ENCODE peak calls at places on chromosomes 5 and 9, in nine cellular contexts. One of them, this sample, is unnamed.

GRCh38 chr9:120477534-120478001 is 102.4 kb downstream of the CDK5RAP2 start:
- DNase-seq in T-helper 2 cell: no peak
- DNase-seq in tibial nerve: peak; percentile 33
- DNase-seq in stimulated activated CD8-positive, alpha-beta memory T cell treated with anti-CD3 and anti-CD28 coated beads, Interleukin-15, amount 100 ng/mL, for 4 hours: no peak
- DNase-seq in mucosa of gallbladder: peak; percentile 33
- DNase-seq in Kasumi-1: peak; percentile 52
- DNase-seq in HCT116: peak; percentile 8
- DNase-seq in NCI-H748 treated with DMSO at 0.1 percent for 48 hours: peak; percentile 41
- DNase-seq in stimulated activated CD4-positive, alpha-beta T cell treated with anti-CD3 and anti-CD28 coated beads, Interleukin-2, amount 100 ng/mL, for 24 hours: peak; percentile 40
- DNase-seq in this sample: peak; percentile 46

GRCh38 chr5:52015760-52016159 is 632.5 kb downstream of the ISL1 start:
- DNase-seq in tibial nerve: no peak
- DNase-seq in stimulated activated CD8-positive, alpha-beta memory T cell treated with anti-CD3 and anti-CD28 coated beads, Interleukin-15, amount 100 ng/mL, for 4 hours: no peak
- DNase-seq in stimulated activated CD4-positive, alpha-beta T cell treated with anti-CD3 and anti-CD28 coated beads, Interleukin-2, amount 100 ng/mL, for 24 hours: no peak
- DNase-seq in NCI-H748 treated with DMSO at 0.1 percent for 48 hours: no peak
- DNase-seq in HCT116: no peak
- DNase-seq in T-helper 2 cell: no peak
- DNase-seq in Kasumi-1: no peak
- DNase-seq in mucosa of gallbladder: no peak
- DNase-seq in this sample: no peak

GRCh38 chr9:79928661-79929060 is 356.9 kb downstream of the TLE4 start:
- DNase-seq in NCI-H748 treated with DMSO at 0.1 percent for 48 hours: no peak
- DNase-seq in stimulated activated CD8-positive, alpha-beta memory T cell treated with anti-CD3 and anti-CD28 coated beads, Interleukin-15, amount 100 ng/mL, for 4 hours: no peak
- DNase-seq in Kasumi-1: no peak
- DNase-seq in T-helper 2 cell: no peak
- DNase-seq in stimulated activated CD4-positive, alpha-beta T cell treated with anti-CD3 and anti-CD28 coated beads, Interleukin-2, amount 100 ng/mL, for 24 hours: no peak
- DNase-seq in mucosa of gallbladder: no peak
- DNase-seq in tibial nerve: no peak
- DNase-seq in HCT116: no peak
- DNase-seq in this sample: no peak

GRCh38 chr5:4647056-4647455 is 493.1 kb upstream of the ADAMTS16 start:
- DNase-seq in stimulated activated CD8-positive, alpha-beta memory T cell treated with anti-CD3 and anti-CD28 coated beads, Interleukin-15, amount 100 ng/mL, for 4 hours: no peak
- DNase-seq in T-helper 2 cell: no peak
- DNase-seq in mucosa of gallbladder: no peak
- DNase-seq in stimulated activated CD4-positive, alpha-beta T cell treated with anti-CD3 and anti-CD28 coated beads, Interleukin-2, amount 100 ng/mL, for 24 hours: no peak
- DNase-seq in Kasumi-1: no peak
- DNase-seq in tibial nerve: no peak
- DNase-seq in HCT116: no peak
- DNase-seq in NCI-H748 treated with DMSO at 0.1 percent for 48 hours: no peak
- DNase-seq in this sample: no peak

GRCh38 chr5:68872088-68872842 is 221.5 kb upstream of the SLC30A5 start:
- DNase-seq in T-helper 2 cell: no peak
- DNase-seq in tibial nerve: no peak
- DNase-seq in HCT116: no peak
- DNase-seq in stimulated activated CD4-positive, alpha-beta T cell treated with anti-CD3 and anti-CD28 coated beads, Interleukin-2, amount 100 ng/mL, for 24 hours: no peak
- DNase-seq in Kasumi-1: no peak
- DNase-seq in NCI-H748 treated with DMSO at 0.1 percent for 48 hours: no peak
- DNase-seq in mucosa of gallbladder: no peak
- DNase-seq in stimulated activated CD8-positive, alpha-beta memory T cell treated with anti-CD3 and anti-CD28 coated beads, Interleukin-15, amount 100 ng/mL, for 4 hours: no peak
- DNase-seq in this sample: no peak

GRCh38 chr5:16931334-16932110 is 4.6 kb downstream of the MYO10 start:
- DNase-seq in Kasumi-1: no peak
- DNase-seq in tibial nerve: no peak
- DNase-seq in HCT116: no peak
- DNase-seq in NCI-H748 treated with DMSO at 0.1 percent for 48 hours: peak; percentile 77
- DNase-seq in stimulated activated CD4-positive, alpha-beta T cell treated with anti-CD3 and anti-CD28 coated beads, Interleukin-2, amount 100 ng/mL, for 24 hours: no peak
- DNase-seq in stimulated activated CD8-positive, alpha-beta memory T cell treated with anti-CD3 and anti-CD28 coated beads, Interleukin-15, amount 100 ng/mL, for 4 hours: no peak
- DNase-seq in mucosa of gallbladder: peak; percentile 71
- DNase-seq in T-helper 2 cell: no peak
- DNase-seq in this sample: no peak

GRCh38 chr5:174736351-174736721 is 12.0 kb downstream of the MSX2 start:
- DNase-seq in mucosa of gallbladder: no peak
- DNase-seq in stimulated activated CD8-positive, alpha-beta memory T cell treated with anti-CD3 and anti-CD28 coated beads, Interleukin-15, amount 100 ng/mL, for 4 hours: no peak
- DNase-seq in T-helper 2 cell: no peak
- DNase-seq in NCI-H748 treated with DMSO at 0.1 percent for 48 hours: no peak
- DNase-seq in tibial nerve: no peak
- DNase-seq in stimulated activated CD4-positive, alpha-beta T cell treated with anti-CD3 and anti-CD28 coated beads, Interleukin-2, amount 100 ng/mL, for 24 hours: no peak
- DNase-seq in HCT116: no peak
- DNase-seq in Kasumi-1: no peak
- DNase-seq in this sample: no peak

GRCh38 chr9:91864372-91864771 is 85.7 kb downstream of the ROR2 start:
- DNase-seq in T-helper 2 cell: no peak
- DNase-seq in Kasumi-1: no peak
- DNase-seq in stimulated activated CD4-positive, alpha-beta T cell treated with anti-CD3 and anti-CD28 coated beads, Interleukin-2, amount 100 ng/mL, for 24 hours: no peak
- DNase-seq in tibial nerve: no peak
- DNase-seq in mucosa of gallbladder: no peak
- DNase-seq in HCT116: no peak
- DNase-seq in stimulated activated CD8-positive, alpha-beta memory T cell treated with anti-CD3 and anti-CD28 coated beads, Interleukin-15, amount 100 ng/mL, for 4 hours: no peak
- DNase-seq in NCI-H748 treated with DMSO at 0.1 percent for 48 hours: no peak
- DNase-seq in this sample: no peak

GRCh38 chr5:30871191-30871590 is 322.3 kb upstream of the CDH6 start:
- DNase-seq in HCT116: no peak
- DNase-seq in stimulated activated CD4-positive, alpha-beta T cell treated with anti-CD3 and anti-CD28 coated beads, Interleukin-2, amount 100 ng/mL, for 24 hours: no peak
- DNase-seq in Kasumi-1: no peak
- DNase-seq in stimulated activated CD8-positive, alpha-beta memory T cell treated with anti-CD3 and anti-CD28 coated beads, Interleukin-15, amount 100 ng/mL, for 4 hours: no peak
- DNase-seq in NCI-H748 treated with DMSO at 0.1 percent for 48 hours: no peak
- DNase-seq in T-helper 2 cell: no peak
- DNase-seq in mucosa of gallbladder: no peak
- DNase-seq in tibial nerve: no peak
- DNase-seq in this sample: no peak

GRCh38 chr5:1670342-1670741 is 129.3 kb downstream of the MRPL36 start:
- DNase-seq in stimulated activated CD4-positive, alpha-beta T cell treated with anti-CD3 and anti-CD28 coated beads, Interleukin-2, amount 100 ng/mL, for 24 hours: no peak
- DNase-seq in stimulated activated CD8-positive, alpha-beta memory T cell treated with anti-CD3 and anti-CD28 coated beads, Interleukin-15, amount 100 ng/mL, for 4 hours: no peak
- DNase-seq in NCI-H748 treated with DMSO at 0.1 percent for 48 hours: no peak
- DNase-seq in mucosa of gallbladder: no peak
- DNase-seq in tibial nerve: no peak
- DNase-seq in HCT116: no peak
- DNase-seq in T-helper 2 cell: no peak
- DNase-seq in Kasumi-1: no peak
- DNase-seq in this sample: no peak

GRCh38 chr9:20319641-20320337 is 302.5 kb downstream of the MLLT3 start:
- DNase-seq in NCI-H748 treated with DMSO at 0.1 percent for 48 hours: peak; percentile 28
- DNase-seq in stimulated activated CD8-positive, alpha-beta memory T cell treated with anti-CD3 and anti-CD28 coated beads, Interleukin-15, amount 100 ng/mL, for 4 hours: no peak
- DNase-seq in stimulated activated CD4-positive, alpha-beta T cell treated with anti-CD3 and anti-CD28 coated beads, Interleukin-2, amount 100 ng/mL, for 24 hours: peak; percentile 22
- DNase-seq in T-helper 2 cell: no peak
- DNase-seq in Kasumi-1: no peak
- DNase-seq in mucosa of gallbladder: no peak
- DNase-seq in tibial nerve: no peak
- DNase-seq in HCT116: peak; percentile 8
- DNase-seq in this sample: no peak

GRCh38 chr9:125443367-125443766 is 181.7 kb downstream of the GAPVD1 start:
- DNase-seq in tibial nerve: no peak
- DNase-seq in Kasumi-1: no peak
- DNase-seq in T-helper 2 cell: no peak
- DNase-seq in stimulated activated CD4-positive, alpha-beta T cell treated with anti-CD3 and anti-CD28 coated beads, Interleukin-2, amount 100 ng/mL, for 24 hours: no peak
- DNase-seq in NCI-H748 treated with DMSO at 0.1 percent for 48 hours: no peak
- DNase-seq in HCT116: no peak
- DNase-seq in mucosa of gallbladder: no peak
- DNase-seq in stimulated activated CD8-positive, alpha-beta memory T cell treated with anti-CD3 and anti-CD28 coated beads, Interleukin-15, amount 100 ng/mL, for 4 hours: no peak
- DNase-seq in this sample: no peak

GRCh38 chr5:98639258-98639657 is 134.2 kb upstream of the RGMB start:
- DNase-seq in NCI-H748 treated with DMSO at 0.1 percent for 48 hours: no peak
- DNase-seq in T-helper 2 cell: no peak
- DNase-seq in stimulated activated CD4-positive, alpha-beta T cell treated with anti-CD3 and anti-CD28 coated beads, Interleukin-2, amount 100 ng/mL, for 24 hours: no peak
- DNase-seq in stimulated activated CD8-positive, alpha-beta memory T cell treated with anti-CD3 and anti-CD28 coated beads, Interleukin-15, amount 100 ng/mL, for 4 hours: no peak
- DNase-seq in HCT116: no peak
- DNase-seq in mucosa of gallbladder: no peak
- DNase-seq in Kasumi-1: no peak
- DNase-seq in tibial nerve: no peak
- DNase-seq in this sample: no peak

GRCh38 chr5:67381240-67381875 is 184.8 kb upstream of the CD180 start:
- DNase-seq in HCT116: no peak
- DNase-seq in stimulated activated CD4-positive, alpha-beta T cell treated with anti-CD3 and anti-CD28 coated beads, Interleukin-2, amount 100 ng/mL, for 24 hours: no peak
- DNase-seq in tibial nerve: no peak
- DNase-seq in Kasumi-1: no peak
- DNase-seq in NCI-H748 treated with DMSO at 0.1 percent for 48 hours: no peak
- DNase-seq in T-helper 2 cell: no peak
- DNase-seq in stimulated activated CD8-positive, alpha-beta memory T cell treated with anti-CD3 and anti-CD28 coated beads, Interleukin-15, amount 100 ng/mL, for 4 hours: no peak
- DNase-seq in mucosa of gallbladder: no peak
- DNase-seq in this sample: no peak

GRCh38 chr5:177377851-177378776 is 6.1 kb upstream of the SLC34A1 start:
- DNase-seq in stimulated activated CD8-positive, alpha-beta memory T cell treated with anti-CD3 and anti-CD28 coated beads, Interleukin-15, amount 100 ng/mL, for 4 hours: no peak
- DNase-seq in tibial nerve: no peak
- DNase-seq in stimulated activated CD4-positive, alpha-beta T cell treated with anti-CD3 and anti-CD28 coated beads, Interleukin-2, amount 100 ng/mL, for 24 hours: no peak
- DNase-seq in T-helper 2 cell: no peak
- DNase-seq in HCT116: no peak
- DNase-seq in Kasumi-1: no peak
- DNase-seq in NCI-H748 treated with DMSO at 0.1 percent for 48 hours: no peak
- DNase-seq in mucosa of gallbladder: no peak
- DNase-seq in this sample: no peak

GRCh38 chr9:96193356-96193755 is 108.6 kb downstream of the HSD17B3 start:
- DNase-seq in mucosa of gallbladder: no peak
- DNase-seq in NCI-H748 treated with DMSO at 0.1 percent for 48 hours: no peak
- DNase-seq in Kasumi-1: no peak
- DNase-seq in HCT116: no peak
- DNase-seq in tibial nerve: no peak
- DNase-seq in stimulated activated CD4-positive, alpha-beta T cell treated with anti-CD3 and anti-CD28 coated beads, Interleukin-2, amount 100 ng/mL, for 24 hours: no peak
- DNase-seq in T-helper 2 cell: no peak
- DNase-seq in stimulated activated CD8-positive, alpha-beta memory T cell treated with anti-CD3 and anti-CD28 coated beads, Interleukin-15, amount 100 ng/mL, for 4 hours: no peak
- DNase-seq in this sample: no peak

GRCh38 chr9:2749485-2749884 is 32.2 kb downstream of the KCNV2 start:
- DNase-seq in tibial nerve: no peak
- DNase-seq in T-helper 2 cell: no peak
- DNase-seq in HCT116: no peak
- DNase-seq in mucosa of gallbladder: no peak
- DNase-seq in NCI-H748 treated with DMSO at 0.1 percent for 48 hours: no peak
- DNase-seq in Kasumi-1: no peak
- DNase-seq in stimulated activated CD4-positive, alpha-beta T cell treated with anti-CD3 and anti-CD28 coated beads, Interleukin-2, amount 100 ng/mL, for 24 hours: no peak
- DNase-seq in stimulated activated CD8-positive, alpha-beta memory T cell treated with anti-CD3 and anti-CD28 coated beads, Interleukin-15, amount 100 ng/mL, for 4 hours: no peak
- DNase-seq in this sample: no peak

GRCh38 chr9:111743275-111743674 is 51.5 kb downstream of the SHOC1 start:
- DNase-seq in mucosa of gallbladder: no peak
- DNase-seq in Kasumi-1: no peak
- DNase-seq in tibial nerve: no peak
- DNase-seq in NCI-H748 treated with DMSO at 0.1 percent for 48 hours: no peak
- DNase-seq in stimulated activated CD4-positive, alpha-beta T cell treated with anti-CD3 and anti-CD28 coated beads, Interleukin-2, amount 100 ng/mL, for 24 hours: peak; percentile 9
- DNase-seq in stimulated activated CD8-positive, alpha-beta memory T cell treated with anti-CD3 and anti-CD28 coated beads, Interleukin-15, amount 100 ng/mL, for 4 hours: no peak
- DNase-seq in T-helper 2 cell: no peak
- DNase-seq in HCT116: peak; percentile 87
- DNase-seq in this sample: no peak

GRCh38 chr9:115008536-115008935 is 78.1 kb upstream of the TNFSF8 start:
- DNase-seq in mucosa of gallbladder: no peak
- DNase-seq in T-helper 2 cell: no peak
- DNase-seq in tibial nerve: no peak
- DNase-seq in stimulated activated CD8-positive, alpha-beta memory T cell treated with anti-CD3 and anti-CD28 coated beads, Interleukin-15, amount 100 ng/mL, for 4 hours: no peak
- DNase-seq in HCT116: no peak
- DNase-seq in NCI-H748 treated with DMSO at 0.1 percent for 48 hours: no peak
- DNase-seq in stimulated activated CD4-positive, alpha-beta T cell treated with anti-CD3 and anti-CD28 coated beads, Interleukin-2, amount 100 ng/mL, for 24 hours: peak; percentile 32
- DNase-seq in Kasumi-1: peak; percentile 32
- DNase-seq in this sample: no peak

GRCh38 chr9:99162759-99163364 is 57.9 kb downstream of the TGFBR1 start:
- DNase-seq in NCI-H748 treated with DMSO at 0.1 percent for 48 hours: peak; percentile 30
- DNase-seq in HCT116: peak; percentile 22
- DNase-seq in stimulated activated CD4-positive, alpha-beta T cell treated with anti-CD3 and anti-CD28 coated beads, Interleukin-2, amount 100 ng/mL, for 24 hours: no peak
- DNase-seq in Kasumi-1: peak; percentile 72
- DNase-seq in tibial nerve: no peak
- DNase-seq in T-helper 2 cell: no peak
- DNase-seq in mucosa of gallbladder: no peak
- DNase-seq in stimulated activated CD8-positive, alpha-beta memory T cell treated with anti-CD3 and anti-CD28 coated beads, Interleukin-15, amount 100 ng/mL, for 4 hours: no peak
- DNase-seq in this sample: no peak

GRCh38 chr5:85049020-85049419 is 664.3 kb upstream of the EDIL3 start:
- DNase-seq in Kasumi-1: peak; percentile 73
- DNase-seq in HCT116: peak; percentile 8
- DNase-seq in stimulated activated CD8-positive, alpha-beta memory T cell treated with anti-CD3 and anti-CD28 coated beads, Interleukin-15, amount 100 ng/mL, for 4 hours: no peak
- DNase-seq in NCI-H748 treated with DMSO at 0.1 percent for 48 hours: peak; percentile 60
- DNase-seq in tibial nerve: no peak
- DNase-seq in stimulated activated CD4-positive, alpha-beta T cell treated with anti-CD3 and anti-CD28 coated beads, Interleukin-2, amount 100 ng/mL, for 24 hours: no peak
- DNase-seq in mucosa of gallbladder: no peak
- DNase-seq in T-helper 2 cell: no peak
- DNase-seq in this sample: no peak

GRCh38 chr9:15295761-15296405 is 11.1 kb downstream of the TTC39B start:
- DNase-seq in HCT116: no peak
- DNase-seq in NCI-H748 treated with DMSO at 0.1 percent for 48 hours: no peak
- DNase-seq in stimulated activated CD4-positive, alpha-beta T cell treated with anti-CD3 and anti-CD28 coated beads, Interleukin-2, amount 100 ng/mL, for 24 hours: no peak
- DNase-seq in stimulated activated CD8-positive, alpha-beta memory T cell treated with anti-CD3 and anti-CD28 coated beads, Interleukin-15, amount 100 ng/mL, for 4 hours: no peak
- DNase-seq in T-helper 2 cell: no peak
- DNase-seq in tibial nerve: no peak
- DNase-seq in Kasumi-1: no peak
- DNase-seq in mucosa of gallbladder: no peak
- DNase-seq in this sample: no peak

GRCh38 chr5:151632524-151632923 is 41.4 kb upstream of the FAT2 start:
- DNase-seq in HCT116: no peak
- DNase-seq in stimulated activated CD8-positive, alpha-beta memory T cell treated with anti-CD3 and anti-CD28 coated beads, Interleukin-15, amount 100 ng/mL, for 4 hours: no peak
- DNase-seq in NCI-H748 treated with DMSO at 0.1 percent for 48 hours: no peak
- DNase-seq in stimulated activated CD4-positive, alpha-beta T cell treated with anti-CD3 and anti-CD28 coated beads, Interleukin-2, amount 100 ng/mL, for 24 hours: no peak
- DNase-seq in Kasumi-1: no peak
- DNase-seq in mucosa of gallbladder: no peak
- DNase-seq in T-helper 2 cell: no peak
- DNase-seq in tibial nerve: no peak
- DNase-seq in this sample: no peak

GRCh38 chr5:142115937-142116614 is 7.5 kb downstream of the NDFIP1 start:
- DNase-seq in HCT116: no peak
- DNase-seq in tibial nerve: no peak
- DNase-seq in Kasumi-1: no peak
- DNase-seq in T-helper 2 cell: no peak
- DNase-seq in stimulated activated CD4-positive, alpha-beta T cell treated with anti-CD3 and anti-CD28 coated beads, Interleukin-2, amount 100 ng/mL, for 24 hours: no peak
- DNase-seq in stimulated activated CD8-positive, alpha-beta memory T cell treated with anti-CD3 and anti-CD28 coated beads, Interleukin-15, amount 100 ng/mL, for 4 hours: no peak
- DNase-seq in NCI-H748 treated with DMSO at 0.1 percent for 48 hours: no peak
- DNase-seq in mucosa of gallbladder: no peak
- DNase-seq in this sample: no peak

GRCh38 chr9:18746631-18747030 is 272.7 kb downstream of the ADAMTSL1 start:
- DNase-seq in HCT116: no peak
- DNase-seq in T-helper 2 cell: no peak
- DNase-seq in NCI-H748 treated with DMSO at 0.1 percent for 48 hours: peak; percentile 17
- DNase-seq in stimulated activated CD4-positive, alpha-beta T cell treated with anti-CD3 and anti-CD28 coated beads, Interleukin-2, amount 100 ng/mL, for 24 hours: no peak
- DNase-seq in stimulated activated CD8-positive, alpha-beta memory T cell treated with anti-CD3 and anti-CD28 coated beads, Interleukin-15, amount 100 ng/mL, for 4 hours: no peak
- DNase-seq in Kasumi-1: no peak
- DNase-seq in mucosa of gallbladder: no peak
- DNase-seq in tibial nerve: no peak
- DNase-seq in this sample: no peak

GRCh38 chr9:3516667-3517330 is 9.0 kb downstream of the RFX3 start:
- DNase-seq in stimulated activated CD4-positive, alpha-beta T cell treated with anti-CD3 and anti-CD28 coated beads, Interleukin-2, amount 100 ng/mL, for 24 hours: no peak
- DNase-seq in tibial nerve: no peak
- DNase-seq in Kasumi-1: no peak
- DNase-seq in mucosa of gallbladder: no peak
- DNase-seq in T-helper 2 cell: no peak
- DNase-seq in NCI-H748 treated with DMSO at 0.1 percent for 48 hours: no peak
- DNase-seq in stimulated activated CD8-positive, alpha-beta memory T cell treated with anti-CD3 and anti-CD28 coated beads, Interleukin-15, amount 100 ng/mL, for 4 hours: no peak
- DNase-seq in HCT116: no peak
- DNase-seq in this sample: no peak

GRCh38 chr9:68775003-68775730 is 70.1 kb downstream of the PIP5K1B start:
- DNase-seq in HCT116: no peak
- DNase-seq in NCI-H748 treated with DMSO at 0.1 percent for 48 hours: no peak
- DNase-seq in T-helper 2 cell: no peak
- DNase-seq in Kasumi-1: no peak
- DNase-seq in mucosa of gallbladder: no peak
- DNase-seq in stimulated activated CD4-positive, alpha-beta T cell treated with anti-CD3 and anti-CD28 coated beads, Interleukin-2, amount 100 ng/mL, for 24 hours: no peak
- DNase-seq in stimulated activated CD8-positive, alpha-beta memory T cell treated with anti-CD3 and anti-CD28 coated beads, Interleukin-15, amount 100 ng/mL, for 4 hours: no peak
- DNase-seq in tibial nerve: no peak
- DNase-seq in this sample: peak; percentile 58

GRCh38 chr5:112146323-112146848 is 272.7 kb downstream of the EPB41L4A start:
- DNase-seq in HCT116: no peak
- DNase-seq in stimulated activated CD8-positive, alpha-beta memory T cell treated with anti-CD3 and anti-CD28 coated beads, Interleukin-15, amount 100 ng/mL, for 4 hours: no peak
- DNase-seq in T-helper 2 cell: no peak
- DNase-seq in stimulated activated CD4-positive, alpha-beta T cell treated with anti-CD3 and anti-CD28 coated beads, Interleukin-2, amount 100 ng/mL, for 24 hours: no peak
- DNase-seq in Kasumi-1: no peak
- DNase-seq in NCI-H748 treated with DMSO at 0.1 percent for 48 hours: no peak
- DNase-seq in mucosa of gallbladder: no peak
- DNase-seq in tibial nerve: no peak
- DNase-seq in this sample: peak; percentile 62

GRCh38 chr9:15317836-15318235 is 10.8 kb upstream of the TTC39B start:
- DNase-seq in tibial nerve: no peak
- DNase-seq in HCT116: no peak
- DNase-seq in Kasumi-1: no peak
- DNase-seq in stimulated activated CD8-positive, alpha-beta memory T cell treated with anti-CD3 and anti-CD28 coated beads, Interleukin-15, amount 100 ng/mL, for 4 hours: no peak
- DNase-seq in T-helper 2 cell: no peak
- DNase-seq in stimulated activated CD4-positive, alpha-beta T cell treated with anti-CD3 and anti-CD28 coated beads, Interleukin-2, amount 100 ng/mL, for 24 hours: no peak
- DNase-seq in mucosa of gallbladder: no peak
- DNase-seq in NCI-H748 treated with DMSO at 0.1 percent for 48 hours: no peak
- DNase-seq in this sample: no peak

GRCh38 chr9:73684601-73685000 is 532.9 kb downstream of the ANXA1 start:
- DNase-seq in NCI-H748 treated with DMSO at 0.1 percent for 48 hours: no peak
- DNase-seq in HCT116: no peak
- DNase-seq in stimulated activated CD8-positive, alpha-beta memory T cell treated with anti-CD3 and anti-CD28 coated beads, Interleukin-15, amount 100 ng/mL, for 4 hours: no peak
- DNase-seq in stimulated activated CD4-positive, alpha-beta T cell treated with anti-CD3 and anti-CD28 coated beads, Interleukin-2, amount 100 ng/mL, for 24 hours: no peak
- DNase-seq in tibial nerve: no peak
- DNase-seq in T-helper 2 cell: no peak
- DNase-seq in mucosa of gallbladder: no peak
- DNase-seq in Kasumi-1: no peak
- DNase-seq in this sample: no peak

GRCh38 chr9:93586290-93587057 is 10.1 kb downstream of the PHF2 start:
- DNase-seq in mucosa of gallbladder: no peak
- DNase-seq in Kasumi-1: no peak
- DNase-seq in HCT116: no peak
- DNase-seq in T-helper 2 cell: no peak
- DNase-seq in stimulated activated CD4-positive, alpha-beta T cell treated with anti-CD3 and anti-CD28 coated beads, Interleukin-2, amount 100 ng/mL, for 24 hours: no peak
- DNase-seq in stimulated activated CD8-positive, alpha-beta memory T cell treated with anti-CD3 and anti-CD28 coated beads, Interleukin-15, amount 100 ng/mL, for 4 hours: no peak
- DNase-seq in tibial nerve: no peak
- DNase-seq in NCI-H748 treated with DMSO at 0.1 percent for 48 hours: no peak
- DNase-seq in this sample: no peak